ENCODE peak calls at places on chromosomes 7 and 10, in ten cellular contexts. R, C, T, I, O, Y, G, Z, B and X are unnamed samples.

GRCh38 chr10:68959695-68960524 is 3.9 kb downstream of the DDX21 start:
- DNase-seq in G (no peak), Y (no peak), T (no peak), O (no peak), C (no peak), Z (no peak), R (no peak), B (no peak), I (no peak), X (no peak)

GRCh38 chr10:38076687-38077086 is 17.4 kb upstream of the ZNF37A start:
- DNase-seq in G (no peak), C (no peak), O (no peak), R (no peak), T (no peak), Z (no peak), B (no peak), Y (no peak), I (no peak), X (no peak)

GRCh38 chr10:103892181-103892580 is 25.8 kb downstream of the STN1 start:
- DNase-seq in Y (no peak), R (no peak), C (no peak), T (no peak), B (no peak), Z (no peak), I (no peak), G (no peak), O (no peak), X (no peak)

GRCh38 chr7:7857143-7857583 is 111.4 kb upstream of the GLCCI1 start:
- DNase-seq in R (peak; percentile 88), Y (no peak), B (no peak), T (no peak), C (no peak), O (no peak), I (no peak), G (no peak), Z (no peak), X (no peak)

GRCh38 chr10:56928717-56929116 is 567.7 kb upstream of the ZWINT start:
- DNase-seq in O (no peak), Y (no peak), Z (no peak), C (no peak), R (no peak), G (no peak), I (no peak), B (no peak), T (no peak), X (no peak)

GRCh38 chr10:100999742-101000601 is at the start of gene LZTS2:
- DNase-seq in G (no peak), O (peak; percentile 46), Y (no peak), I (no peak), T (no peak), C (no peak), B (no peak), R (no peak), Z (peak; percentile 41), X (no peak)

GRCh38 chr10:49534670-49535381 is 4.1 kb downstream of the ERCC6 start:
- DNase-seq in Z (no peak), C (peak; percentile 78), Y (no peak), B (no peak), I (no peak), O (no peak), T (no peak), R (no peak), G (no peak), X (no peak)

GRCh38 chr10:102408728-102409603 is 9.6 kb downstream of the PSD start:
- DNase-seq in G (no peak), I (no peak), C (peak; percentile 44), Y (peak; percentile 51), R (no peak), T (peak; percentile 76), Z (no peak), B (peak; percentile 83), O (no peak), X (peak; percentile 36)

GRCh38 chr10:35898722-35899485 is 256.8 kb upstream of the FZD8 start:
- DNase-seq in B (no peak), Z (no peak), O (no peak), I (peak; percentile 7), G (no peak), C (no peak), T (no peak), R (no peak), Y (no peak), X (no peak)

GRCh38 chr10:104614245-104614831 is 26.8 kb upstream of the SORCS3 start:
- DNase-seq in I (no peak), B (peak; percentile 9), Y (peak; percentile 39), O (no peak), C (peak; percentile 3), R (no peak), Z (peak; percentile 28), G (no peak), T (no peak), X (no peak)

GRCh38 chr10:121617176-121617575 is 18.9 kb upstream of the FGFR2 start:
- DNase-seq in C (no peak), T (no peak), B (no peak), Z (no peak), G (no peak), I (no peak), Y (no peak), R (no peak), O (no peak), X (no peak)

GRCh38 chr10:72353028-72353962 is 1.4 kb downstream of the DNAJB12 start:
- DNase-seq in R (no peak), O (no peak), G (no peak), B (no peak), Y (no peak), C (peak; percentile 40), I (no peak), Z (no peak), T (no peak), X (no peak)

GRCh38 chr10:22648547-22648961 is 65.8 kb downstream of the PIP4K2A start:
- DNase-seq in T (no peak), R (no peak), G (peak; percentile 95), Z (no peak), O (no peak), B (no peak), Y (no peak), C (peak; percentile 46), I (no peak), X (no peak)

GRCh38 chr7:101507791-101508252 is 121.3 kb downstream of the MYL10 start:
- DNase-seq in O (peak; percentile 63), C (peak; percentile 42), R (no peak), Z (peak; percentile 47), G (no peak), Y (peak; percentile 68), I (peak; percentile 77), T (no peak), B (peak; percentile 7), X (no peak)

GRCh38 chr10:100104300-100104699 is 22.6 kb upstream of the CPN1 start:
- DNase-seq in R (no peak), B (no peak), G (no peak), I (no peak), T (no peak), C (no peak), O (no peak), Z (no peak), Y (no peak), X (no peak)

GRCh38 chr10:33706191-33706590 is 371.7 kb upstream of the NRP1 start:
- DNase-seq in Z (no peak), G (no peak), B (no peak), T (no peak), O (no peak), I (no peak), Y (no peak), C (peak; percentile 86), R (no peak), X (no peak)

GRCh38 chr10:120841522-120842189 is 9.5 kb upstream of the WDR11 start:
- DNase-seq in T (no peak), B (no peak), I (no peak), Z (no peak), Y (no peak), O (no peak), G (no peak), C (no peak), R (no peak), X (no peak)

GRCh38 chr10:86681047-86681446 is 12.7 kb downstream of the LDB3 start:
- DNase-seq in Z (no peak), I (no peak), C (no peak), O (no peak), R (no peak), G (no peak), Y (no peak), B (no peak), T (no peak), X (no peak)

GRCh38 chr10:69994262-69994661 is 58.4 kb upstream of the MACROH2A2 start:
- DNase-seq in Z (peak; percentile 65), C (peak; percentile 59), B (no peak), T (no peak), I (no peak), R (no peak), G (no peak), O (no peak), Y (no peak), X (no peak)

GRCh38 chr10:89151857-89152256 is 55.3 kb downstream of the CH25H start:
- DNase-seq in C (peak; percentile 89), O (no peak), Z (no peak), G (no peak), T (no peak), B (no peak), Y (no peak), I (no peak), R (no peak), X (no peak)

GRCh38 chr10:15863733-15864132 is 3.4 kb upstream of the MINDY3 start:
- DNase-seq in G (no peak), B (no peak), Z (no peak), R (no peak), I (no peak), Y (no peak), O (no peak), T (no peak), C (no peak), X (no peak)

GRCh38 chr10:47402681-47403301 is 18.7 kb upstream of the ZNF488 start:
- DNase-seq in Z (peak; percentile 72), G (peak; percentile 65), T (no peak), O (no peak), C (peak; percentile 88), B (no peak), Y (no peak), R (no peak), I (no peak), X (no peak)